ENCODE peak calls at places on chromosomes 4 and X, in five cellular contexts. Y, S, V, T and W are unnamed samples.

GRCh38 chr4:151228196-151229119 is 48.5 kb upstream of the PRSS48 start:
- DNase-seq in T (no peak), Y (no peak), S (no peak), V (peak; percentile 78), W (no peak)

GRCh38 chrX:103734125-103734760 is 23.5 kb downstream of the TMEM31 start:
- DNase-seq in S (no peak), Y (no peak), V (peak; percentile 62), T (no peak), W (no peak)

GRCh38 chr4:139278956-139279722 is 886 bp downstream of the MGARP start:
- DNase-seq in V (no peak), S (no peak), T (no peak), Y (no peak), W (peak; percentile 80)

GRCh38 chr4:96175871-96176270 is 336.0 kb downstream of the PDHA2 start:
- DNase-seq in Y (no peak), T (no peak), V (peak; percentile 15), S (no peak), W (no peak)

GRCh38 chrX:97563531-97564133 is 679.9 kb downstream of the RPA4 start:
- DNase-seq in Y (peak; percentile 28), V (peak; percentile 79), T (peak; percentile 84), S (peak; percentile 70), W (peak; percentile 80)

GRCh38 chr4:118754890-118755289 is 69.7 kb downstream of the METTL14 start:
- DNase-seq in S (no peak), T (no peak), V (peak; percentile 35), Y (no peak), W (no peak)

GRCh38 chrX:39204945-39205344 is 403.7 kb downstream of the MID1IP1 start:
- DNase-seq in V (no peak), S (peak; percentile 70), Y (no peak), T (no peak), W (no peak)

GRCh38 chr4:123421227-123421941 is 24.8 kb downstream of the SPRY1 start:
- DNase-seq in V (peak; percentile 76), Y (no peak), S (no peak), T (peak; percentile 78), W (no peak)

GRCh38 chr4:88489100-88489761 is 32.3 kb downstream of the HERC5 start:
- DNase-seq in S (no peak), Y (no peak), T (peak; percentile 61), V (no peak), W (no peak)

GRCh38 chr4:82428526-82428968 is 1.7 kb downstream of the HNRNPDL start:
- DNase-seq in T (no peak), Y (no peak), V (no peak), S (no peak), W (no peak)

GRCh38 chr4:59400334-59400733 is 1799.8 kb upstream of the ADGRL3 start:
- DNase-seq in S (no peak), T (no peak), V (no peak), Y (no peak), W (no peak)

GRCh38 chr4:4343038-4343437 is 43.9 kb upstream of the NSG1 start:
- DNase-seq in T (no peak), Y (no peak), S (no peak), V (no peak), W (no peak)